ENCODE peak calls at places on chromosome 13, in nine cellular contexts. D, C, T, O, E, Q, P, K and M are unnamed samples.

GRCh38 chr13:42794572-42795275 is 13.3 kb downstream of the FAM216B start:
- DNase-seq in O (no peak), D (no peak), C (no peak), P (no peak), E (no peak), T (peak; percentile 29), Q (no peak), K (no peak), M (no peak)

GRCh38 chr13:47216176-47216822 is 319.4 kb upstream of the HTR2A start:
- DNase-seq in T (peak; percentile 55), O (peak; percentile 81), D (no peak), P (no peak), C (peak; percentile 13), K (no peak), E (no peak), Q (no peak), M (no peak)

GRCh38 chr13:29908411-29908810 is 58.0 kb upstream of the UBL3 start:
- DNase-seq in T (peak; percentile 95), C (peak; percentile 52), E (no peak), O (peak; percentile 94), D (no peak), K (no peak), Q (no peak), P (no peak), M (no peak)

GRCh38 chr13:106799731-106800335 is 231.9 kb upstream of the ARGLU1 start:
- DNase-seq in K (no peak), P (no peak), C (no peak), T (no peak), Q (no peak), D (no peak), E (no peak), O (no peak), M (no peak)

GRCh38 chr13:53206455-53206854 is 177.8 kb downstream of the OLFM4 start:
- DNase-seq in E (no peak), T (no peak), C (no peak), P (no peak), K (no peak), Q (no peak), O (peak; percentile 7), D (no peak), M (no peak)

GRCh38 chr13:63882052-63882451 is 2466.4 kb upstream of the PCDH20 start:
- DNase-seq in P (no peak), Q (no peak), C (no peak), E (no peak), T (no peak), D (no peak), K (no peak), O (no peak), M (no peak)

GRCh38 chr13:79030513-79030912 is 371.6 kb upstream of the OBI1 start:
- DNase-seq in C (no peak), E (peak; percentile 12), K (no peak), D (no peak), O (no peak), T (no peak), Q (no peak), P (no peak), M (no peak)

GRCh38 chr13:91564422-91564821 is 166.0 kb downstream of the GPC5 start:
- DNase-seq in E (no peak), D (no peak), T (no peak), P (no peak), Q (no peak), O (no peak), C (no peak), K (no peak), M (no peak)

GRCh38 chr13:72645521-72645920 is 81.9 kb downstream of the MZT1 start:
- DNase-seq in T (no peak), E (no peak), Q (no peak), D (no peak), C (no peak), K (no peak), O (no peak), P (no peak), M (no peak)

GRCh38 chr13:112873851-112874750 is 94.9 kb upstream of the MCF2L start:
- DNase-seq in K (peak; percentile 90), Q (peak; percentile 84), T (peak; percentile 53), D (no peak), C (peak; percentile 72), P (peak; percentile 79), E (peak; percentile 93), O (peak; percentile 58), M (peak; percentile 68)

GRCh38 chr13:42525035-42525504 is 48.9 kb upstream of the TNFSF11 start:
- DNase-seq in Q (no peak), C (peak; percentile 70), E (no peak), T (peak; percentile 44), K (no peak), D (no peak), P (no peak), O (peak; percentile 72), M (no peak)

GRCh38 chr13:93244141-93244917 is 17.7 kb downstream of the GPC6 start:
- DNase-seq in O (peak; percentile 65), D (no peak), Q (no peak), C (peak; percentile 68), P (no peak), K (no peak), E (peak; percentile 84), T (peak; percentile 62), M (no peak)

GRCh38 chr13:85982102-85982501 is 182.9 kb upstream of the SLITRK6 start:
- DNase-seq in D (no peak), C (no peak), E (no peak), T (no peak), K (no peak), O (no peak), P (no peak), Q (no peak), M (no peak)

GRCh38 chr13:30835442-30835841 is 70.6 kb upstream of the MEDAG start:
- DNase-seq in O (no peak), Q (no peak), T (no peak), D (no peak), C (no peak), E (no peak), P (no peak), K (no peak), M (peak; percentile 60)

DNA sequence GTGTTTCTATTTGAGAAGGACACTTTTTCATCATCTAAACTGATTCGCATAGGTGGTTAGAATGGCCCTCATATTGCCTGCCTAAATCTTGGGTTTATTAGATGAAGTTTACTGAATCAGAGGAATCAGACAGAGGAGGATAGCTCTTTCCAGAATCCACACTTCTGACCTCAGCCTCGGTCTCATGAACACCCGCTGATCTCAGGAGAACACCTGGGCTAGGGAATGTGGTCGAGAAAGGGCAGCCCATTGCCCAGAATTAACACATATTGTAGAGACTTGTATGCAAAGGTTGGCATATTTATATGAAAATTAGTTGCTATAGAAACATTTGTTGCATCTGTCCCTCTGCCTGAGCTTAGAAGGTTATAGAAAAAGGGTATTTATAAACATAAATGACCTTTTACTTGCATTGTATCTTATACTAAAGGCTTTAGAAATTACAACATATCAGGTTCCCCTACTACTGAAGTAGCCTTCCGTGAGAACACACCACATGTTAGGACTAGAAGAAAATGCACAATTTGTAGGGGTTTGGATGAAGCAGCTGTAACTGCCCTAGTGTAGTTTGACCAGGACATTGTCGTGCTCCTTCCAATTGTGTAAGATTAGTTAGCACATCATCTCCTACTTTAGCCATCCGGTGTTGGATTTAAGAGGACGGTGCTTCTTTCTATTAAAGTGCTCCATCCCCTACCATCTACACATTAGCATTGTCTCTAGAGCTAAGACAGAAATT is 103.8 kb downstream of the TNFRSF19 start:
- DNase-seq in C (no peak), D (no peak), E (no peak), P (no peak), K (no peak), O (no peak), T (peak; percentile 25), Q (no peak), M (no peak)
- H3K4me3 ChIP-seq in C (no peak overlapping the region), D (no peak overlapping the region), E (no peak overlapping the region), P (no peak overlapping the region), K (no peak overlapping the region), O (no peak overlapping the region), T (no peak overlapping the region), Q (no peak overlapping the region), M (no peak overlapping the region)

GRCh38 chr13:25042141-25042540 is 53.8 kb upstream of the PABPC3 start:
- DNase-seq in D (no peak), C (no peak), K (no peak), E (no peak), O (no peak), T (no peak), P (no peak), Q (no peak), M (no peak)

GRCh38 chr13:25046274-25046984 is 49.5 kb upstream of the PABPC3 start:
- DNase-seq in E (peak; percentile 77), O (no peak), K (no peak), P (no peak), C (no peak), T (no peak), Q (no peak), D (no peak), M (no peak)

GRCh38 chr13:25051065-25051464 is 44.9 kb upstream of the PABPC3 start:
- DNase-seq in K (no peak), P (no peak), E (no peak), Q (no peak), C (no peak), T (no peak), O (no peak), D (no peak), M (no peak)

GRCh38 chr13:25044071-25044470 is 51.9 kb upstream of the PABPC3 start:
- DNase-seq in E (peak; percentile 74), D (no peak), Q (no peak), K (no peak), T (no peak), C (no peak), P (no peak), O (no peak), M (no peak)

GRCh38 chr13:25046985-25047660 is 48.8 kb upstream of the PABPC3 start:
- DNase-seq in D (no peak), E (peak; percentile 93), C (peak; percentile 14), T (peak; percentile 12), K (no peak), P (peak; percentile 62), Q (no peak), O (peak; percentile 17), M (no peak)
- H3K4me3 ChIP-seq in D (no peak overlapping the region), E (peak overlapping the region; percentile 60), C (peak overlapping the region; percentile 16), T (peak overlapping the region; percentile 48), K (no peak overlapping the region), P (peak overlapping the region; percentile 66), Q (peak overlapping the region; percentile 19), O (peak overlapping the region; percentile 21), M (no peak overlapping the region)

GRCh38 chr13:24921881-24922280 is 157.9 kb downstream of the RNF17 start:
- DNase-seq in C (no peak), E (no peak), T (no peak), Q (no peak), K (no peak), P (no peak), D (no peak), O (no peak), M (no peak)
- H3K4me3 ChIP-seq in C (peak overlapping the region; percentile 82), E (peak overlapping the region; percentile 84), T (peak overlapping the region; percentile 82), Q (peak overlapping the region; percentile 79), K (no peak overlapping the region), P (peak overlapping the region; percentile 73), D (peak overlapping the region; percentile 89), O (peak overlapping the region; percentile 68), M (peak overlapping the region; percentile 78)

GRCh38 chr13:33123066-33123940 is 107.1 kb downstream of the KL start:
- DNase-seq in D (no peak), Q (peak; percentile 53), P (no peak), C (peak; percentile 60), K (no peak), O (no peak), T (peak; percentile 34), E (no peak), M (no peak)
- H3K4me3 ChIP-seq in D (no peak overlapping the region), Q (no peak overlapping the region), P (no peak overlapping the region), C (no peak overlapping the region), K (no peak overlapping the region), O (no peak overlapping the region), T (no peak overlapping the region), E (no peak overlapping the region), M (no peak overlapping the region)